ENCODE peak calls at places on chromosomes 4 and X, in six cellular contexts. One of them, this sample, is unnamed.

GRCh38 chr4:182764137-182764536 is 153.0 kb downstream of the DCTD start:
- DNase-seq in PC-3: peak; percentile 49
- DNase-seq in HCT116: no peak
- DNase-seq in GM23248: peak; percentile 5
- DNase-seq in MM.1S: no peak
- DNase-seq in SK-N-SH: no peak
- DNase-seq in this sample: no peak

GRCh38 chr4:74133786-74134499 is 24.0 kb upstream of the MTHFD2L start:
- DNase-seq in SK-N-SH: peak; percentile 27
- DNase-seq in PC-3: peak; percentile 96
- DNase-seq in MM.1S: peak; percentile 73
- DNase-seq in HCT116: peak; percentile 86
- DNase-seq in GM23248: peak; percentile 95
- DNase-seq in this sample: peak; percentile 87

GRCh38 chrX:12824944-12825343 is 33.7 kb downstream of the PRPS2 start:
- DNase-seq in GM23248: no peak
- DNase-seq in HCT116: no peak
- DNase-seq in MM.1S: no peak
- DNase-seq in PC-3: no peak
- DNase-seq in SK-N-SH: no peak
- DNase-seq in this sample: no peak

GRCh38 chrX:43592597-43592996 is 63.5 kb upstream of the MAOA start:
- DNase-seq in MM.1S: no peak
- DNase-seq in SK-N-SH: no peak
- DNase-seq in HCT116: no peak
- DNase-seq in PC-3: no peak
- DNase-seq in GM23248: no peak
- DNase-seq in this sample: no peak

GRCh38 chr4:108172231-108172779 is 3.6 kb upstream of the LEF1 start:
- DNase-seq in GM23248: peak; percentile 18
- DNase-seq in SK-N-SH: peak; percentile 87
- DNase-seq in HCT116: no peak
- DNase-seq in PC-3: no peak
- DNase-seq in MM.1S: peak; percentile 66
- DNase-seq in this sample: no peak

GRCh38 chr4:69056921-69057562 is 39.2 kb upstream of the UGT2B7 start:
- DNase-seq in PC-3: no peak
- DNase-seq in SK-N-SH: no peak
- DNase-seq in MM.1S: no peak
- DNase-seq in HCT116: no peak
- DNase-seq in GM23248: no peak
- DNase-seq in this sample: no peak

GRCh38 chrX:119475389-119476101 is 7.3 kb downstream of the SLC25A5 start:
- DNase-seq in SK-N-SH: no peak
- DNase-seq in MM.1S: no peak
- DNase-seq in PC-3: peak; percentile 52
- DNase-seq in HCT116: no peak
- DNase-seq in GM23248: peak; percentile 72
- DNase-seq in this sample: no peak

GRCh38 chr4:67394771-67395310 is 150.5 kb downstream of the CENPC start:
- DNase-seq in PC-3: no peak
- DNase-seq in GM23248: no peak
- DNase-seq in MM.1S: no peak
- DNase-seq in HCT116: no peak
- DNase-seq in SK-N-SH: no peak
- DNase-seq in this sample: no peak

GRCh38 chrX:24020280-24020876 is 6.6 kb downstream of the KLHL15 start:
- DNase-seq in SK-N-SH: no peak
- DNase-seq in PC-3: no peak
- DNase-seq in GM23248: peak; percentile 47
- DNase-seq in HCT116: no peak
- DNase-seq in MM.1S: no peak
- DNase-seq in this sample: no peak

GRCh38 chr4:112801341-112801740 is 164.4 kb downstream of the LARP7 start:
- DNase-seq in GM23248: no peak
- DNase-seq in PC-3: no peak
- DNase-seq in SK-N-SH: no peak
- DNase-seq in HCT116: no peak
- DNase-seq in MM.1S: no peak
- DNase-seq in this sample: no peak

GRCh38 chr4:88242144-88242543 is 42.2 kb downstream of the PPM1K start:
- DNase-seq in SK-N-SH: no peak
- DNase-seq in PC-3: no peak
- DNase-seq in MM.1S: no peak
- DNase-seq in HCT116: no peak
- DNase-seq in GM23248: no peak
- DNase-seq in this sample: no peak

GRCh38 chr4:86968477-86969015 is 33.7 kb downstream of the AFF1 start:
- DNase-seq in MM.1S: no peak
- DNase-seq in GM23248: no peak
- DNase-seq in SK-N-SH: no peak
- DNase-seq in HCT116: no peak
- DNase-seq in PC-3: no peak
- DNase-seq in this sample: no peak

GRCh38 chr4:6942238-6942800 is 32.7 kb downstream of the TBC1D14 start:
- DNase-seq in PC-3: peak; percentile 51
- DNase-seq in SK-N-SH: no peak
- DNase-seq in MM.1S: peak; percentile 86
- DNase-seq in HCT116: peak; percentile 32
- DNase-seq in GM23248: peak; percentile 98
- DNase-seq in this sample: no peak

GRCh38 chr4:6362896-6363295 is 93.2 kb downstream of the WFS1 start:
- DNase-seq in SK-N-SH: no peak
- DNase-seq in MM.1S: peak; percentile 40
- DNase-seq in HCT116: no peak
- DNase-seq in PC-3: peak; percentile 16
- DNase-seq in GM23248: peak; percentile 49
- DNase-seq in this sample: peak; percentile 61

GRCh38 chr4:152780267-152780811 is 585 bp downstream of the ARFIP1 start:
- DNase-seq in PC-3: peak; percentile 32
- DNase-seq in SK-N-SH: peak; percentile 30
- DNase-seq in HCT116: no peak
- DNase-seq in GM23248: peak; percentile 75
- DNase-seq in MM.1S: no peak
- DNase-seq in this sample: no peak

GRCh38 chrX:110315541-110315940 is 2.3 kb downstream of the AMMECR1 start:
- DNase-seq in GM23248: peak; percentile 37
- DNase-seq in PC-3: no peak
- DNase-seq in MM.1S: no peak
- DNase-seq in SK-N-SH: no peak
- DNase-seq in HCT116: no peak
- DNase-seq in this sample: no peak

GRCh38 chrX:31228415-31228832 is 156.6 kb upstream of the FTHL17 start:
- DNase-seq in PC-3: no peak
- DNase-seq in MM.1S: no peak
- DNase-seq in HCT116: no peak
- DNase-seq in GM23248: peak; percentile 84
- DNase-seq in SK-N-SH: no peak
- DNase-seq in this sample: no peak

GRCh38 chr4:85084371-85085170 is 118.1 kb upstream of the WDFY3 start:
- DNase-seq in GM23248: peak; percentile 74
- DNase-seq in SK-N-SH: peak; percentile 20
- DNase-seq in PC-3: peak; percentile 75
- DNase-seq in HCT116: peak; percentile 75
- DNase-seq in MM.1S: peak; percentile 77
- DNase-seq in this sample: peak; percentile 82

GRCh38 chr4:87014284-87014782 is 79.5 kb downstream of the AFF1 start:
- DNase-seq in PC-3: peak; percentile 14
- DNase-seq in MM.1S: no peak
- DNase-seq in SK-N-SH: no peak
- DNase-seq in GM23248: peak; percentile 51
- DNase-seq in HCT116: no peak
- DNase-seq in this sample: no peak

GRCh38 chrX:117707948-117708743 is 408.5 kb downstream of the KLHL13 start:
- DNase-seq in PC-3: no peak
- DNase-seq in HCT116: no peak
- DNase-seq in SK-N-SH: no peak
- DNase-seq in GM23248: no peak
- DNase-seq in MM.1S: no peak
- DNase-seq in this sample: no peak

GRCh38 chrX:123860506-123860840 is 620 bp downstream of the XIAP start:
- DNase-seq in MM.1S: peak; percentile 47
- DNase-seq in GM23248: no peak
- DNase-seq in HCT116: no peak
- DNase-seq in SK-N-SH: peak; percentile 24
- DNase-seq in PC-3: peak; percentile 24
- DNase-seq in this sample: peak; percentile 73

DNA sequence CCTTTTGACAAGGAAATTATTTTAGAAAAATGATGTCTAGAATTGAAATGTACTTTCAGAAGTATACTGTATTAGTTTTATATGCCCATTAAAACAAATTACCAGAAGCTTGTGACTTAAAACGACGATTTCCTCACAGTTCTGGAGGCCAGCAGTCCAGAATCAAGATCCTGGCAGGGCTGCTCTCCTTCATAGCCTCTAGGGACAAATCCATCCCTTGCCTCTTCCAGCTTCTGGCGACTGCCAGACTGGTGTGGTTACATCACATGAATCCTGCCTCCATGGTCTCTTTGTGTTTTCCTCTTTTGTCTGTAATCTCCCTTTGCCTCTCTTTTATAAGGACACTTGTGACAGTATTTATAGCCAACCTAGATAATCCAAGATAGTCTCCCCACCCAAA is 97.1 kb downstream of the IQCM start:
- DNase-seq in PC-3: no peak
- DNase-seq in GM23248: peak; percentile 4
- DNase-seq in HCT116: no peak
- DNase-seq in MM.1S: no peak
- DNase-seq in SK-N-SH: no peak
- DNase-seq in this sample: no peak
- H3K9ac ChIP-seq in PC-3: no peak overlapping the region
- H3K9ac ChIP-seq in GM23248: no peak overlapping the region
- H3K9ac ChIP-seq in HCT116: no peak overlapping the region
- H3K9ac ChIP-seq in MM.1S: no peak overlapping the region
- H3K9ac ChIP-seq in SK-N-SH: no peak overlapping the region
- H3K9ac ChIP-seq in this sample: no peak overlapping the region

GRCh38 chr4:83075696-83076095 is 38.8 kb downstream of the PLAC8 start:
- DNase-seq in GM23248: peak; percentile 72
- DNase-seq in MM.1S: no peak
- DNase-seq in SK-N-SH: no peak
- DNase-seq in HCT116: no peak
- DNase-seq in PC-3: peak; percentile 6
- DNase-seq in this sample: no peak

GRCh38 chr4:83067058-83067639 is 32.2 kb downstream of the COPS4 start:
- DNase-seq in MM.1S: no peak
- DNase-seq in HCT116: peak; percentile 7
- DNase-seq in PC-3: peak; percentile 59
- DNase-seq in GM23248: no peak
- DNase-seq in SK-N-SH: no peak
- DNase-seq in this sample: no peak

GRCh38 chr4:83074086-83074704 is 39.2 kb downstream of the COPS4 start:
- DNase-seq in GM23248: peak; percentile 83
- DNase-seq in PC-3: peak; percentile 70
- DNase-seq in HCT116: peak; percentile 65
- DNase-seq in SK-N-SH: peak; percentile 56
- DNase-seq in MM.1S: peak; percentile 89
- DNase-seq in this sample: peak; percentile 72

GRCh38 chr4:83075271-83075670 is 39.3 kb downstream of the PLAC8 start:
- DNase-seq in MM.1S: no peak
- DNase-seq in GM23248: peak; percentile 47
- DNase-seq in HCT116: no peak
- DNase-seq in SK-N-SH: no peak
- DNase-seq in PC-3: no peak
- DNase-seq in this sample: no peak

GRCh38 chr4:83071116-83071515 is 36.1 kb downstream of the COPS4 start:
- DNase-seq in HCT116: no peak
- DNase-seq in GM23248: no peak
- DNase-seq in SK-N-SH: no peak
- DNase-seq in MM.1S: no peak
- DNase-seq in PC-3: peak; percentile 30
- DNase-seq in this sample: no peak
- H3K9me2 ChIP-seq in HCT116: no peaks in the 10 kb centered on the region
- H3K9me2 ChIP-seq in GM23248: no peaks in the 10 kb centered on the region
- H3K9me2 ChIP-seq in SK-N-SH: no peaks in the 10 kb centered on the region
- H3K9me2 ChIP-seq in MM.1S: no peaks in the 10 kb centered on the region
- H3K9me2 ChIP-seq in PC-3: no peaks in the 10 kb centered on the region
- H3K9me2 ChIP-seq in this sample: no peaks in the 10 kb centered on the region

DNA sequence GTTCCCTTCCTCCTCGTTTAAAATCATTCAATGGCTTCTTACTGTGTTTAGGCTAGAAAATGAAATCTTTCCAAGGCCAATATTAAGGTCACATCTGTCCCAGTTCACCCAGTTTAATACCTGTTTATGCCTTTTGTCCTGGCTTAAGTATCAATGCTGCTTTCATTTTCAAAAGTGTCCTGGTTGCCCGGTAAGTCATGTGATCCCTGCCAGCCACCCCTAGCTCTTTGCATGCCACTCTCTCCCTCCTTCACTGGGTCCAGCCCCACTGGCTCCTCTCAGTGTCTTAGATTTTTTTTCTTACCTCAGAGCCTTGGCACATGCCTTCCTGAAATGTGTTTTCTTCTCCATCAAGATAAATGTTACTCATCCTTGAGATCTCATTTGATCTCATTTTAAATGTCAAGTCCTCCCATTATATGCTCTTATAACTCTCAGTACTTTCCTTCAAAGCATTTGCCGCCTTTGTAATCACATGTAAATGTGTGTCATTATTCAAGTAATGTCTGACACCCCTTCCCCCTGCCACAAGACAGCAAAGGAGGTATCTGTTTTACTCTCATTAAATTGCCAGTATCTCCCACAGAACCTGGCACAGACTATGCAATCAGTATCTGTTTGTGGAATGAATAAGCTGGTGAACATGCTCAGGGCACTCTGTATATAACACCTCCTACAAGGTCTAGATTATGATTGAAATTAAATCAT is 472.5 kb upstream of the RPS6KA3 start:
- DNase-seq in PC-3: no peak
- DNase-seq in MM.1S: peak; percentile 56
- DNase-seq in HCT116: no peak
- DNase-seq in GM23248: no peak
- DNase-seq in SK-N-SH: no peak
- DNase-seq in this sample: no peak
- H3K4me2 ChIP-seq in PC-3: no peak overlapping the region
- H3K4me2 ChIP-seq in MM.1S: peak overlapping the region; percentile 47
- H3K4me2 ChIP-seq in HCT116: no peak overlapping the region
- H3K4me2 ChIP-seq in GM23248: no peak overlapping the region
- H3K4me2 ChIP-seq in SK-N-SH: no peak overlapping the region
- H3K4me2 ChIP-seq in this sample: no peak overlapping the region

GRCh38 chrX:41923925-41924693 is 755 bp upstream of the CASK start:
- DNase-seq in SK-N-SH: peak; percentile 25
- DNase-seq in GM23248: peak; percentile 47
- DNase-seq in PC-3: peak; percentile 61
- DNase-seq in HCT116: peak; percentile 22
- DNase-seq in MM.1S: peak; percentile 29
- DNase-seq in this sample: no peak

GRCh38 chrX:41923257-41923924 is at the start of gene CASK:
- DNase-seq in MM.1S: peak; percentile 90
- DNase-seq in GM23248: peak; percentile 93
- DNase-seq in SK-N-SH: peak; percentile 93
- DNase-seq in HCT116: peak; percentile 69
- DNase-seq in PC-3: peak; percentile 91
- DNase-seq in this sample: peak; percentile 59

GRCh38 chrX:41922694-41923171 is 621 bp downstream of the CASK start:
- DNase-seq in SK-N-SH: peak; percentile 63
- DNase-seq in PC-3: peak; percentile 3
- DNase-seq in HCT116: no peak
- DNase-seq in MM.1S: peak; percentile 17
- DNase-seq in GM23248: peak; percentile 48
- DNase-seq in this sample: no peak

GRCh38 chrX:41921492-41922124 is 1.7 kb downstream of the CASK start:
- DNase-seq in SK-N-SH: no peak
- DNase-seq in GM23248: peak; percentile 68
- DNase-seq in PC-3: peak; percentile 24
- DNase-seq in HCT116: no peak
- DNase-seq in MM.1S: peak; percentile 18
- DNase-seq in this sample: no peak

GRCh38 chrX:41922125-41922521 is 1.2 kb downstream of the CASK start:
- DNase-seq in PC-3: peak; percentile 32
- DNase-seq in SK-N-SH: peak; percentile 27
- DNase-seq in MM.1S: no peak
- DNase-seq in GM23248: peak; percentile 68
- DNase-seq in HCT116: no peak
- DNase-seq in this sample: no peak
- H3K9ac ChIP-seq in PC-3: peak overlapping the region; percentile 68
- H3K9ac ChIP-seq in SK-N-SH: peak overlapping the region; percentile 73
- H3K9ac ChIP-seq in MM.1S: peak overlapping the region; percentile 71
- H3K9ac ChIP-seq in GM23248: peak overlapping the region; percentile 86
- H3K9ac ChIP-seq in HCT116: peak overlapping the region; percentile 69
- H3K9ac ChIP-seq in this sample: no peak overlapping the region

This sample was measured in Karpas-422.